ENCODE peak calls at places on chromosomes 13 and 19, in nine cellular contexts. E is A549, C is K562, M is H1, F is HepG2, W is HCT116, H is WTC11, V is SK-N-SH, B is GM12878. Z is an unnamed sample.

GRCh38 chr13:69274231-69274630 is 833.4 kb upstream of the ATXN8OS start:
- DNase-seq in E (no peak), C (no peak), B (no peak), M (no peak), F (no peak), V (no peak), H (no peak), W (no peak), Z (no peak)

GRCh38 chr19:47582320-47582909 is 9.5 kb upstream of the ZNF541 start:
- DNase-seq in H (no peak), E (no peak), F (no peak), B (no peak), W (no peak), M (no peak), C (no peak), V (no peak), Z (no peak)

GRCh38 chr13:93146584-93147292 is 79.9 kb upstream of the GPC6 start:
- DNase-seq in C (no peak), E (no peak), V (no peak), H (no peak), F (no peak), M (no peak), W (no peak), B (no peak), Z (peak; percentile 62)

GRCh38 chr19:41997121-41997850 is 3.3 kb upstream of the ATP1A3 start:
- DNase-seq in V (peak; percentile 62), W (no peak), H (peak; percentile 81), C (peak; percentile 80), F (no peak), B (no peak), M (no peak), E (peak; percentile 69), Z (peak; percentile 48)

GRCh38 chr13:36571444-36571843 is 102.4 kb upstream of the SERTM1 start:
- DNase-seq in E (no peak), M (no peak), F (no peak), W (no peak), C (no peak), B (no peak), V (no peak), H (no peak), Z (no peak)

GRCh38 chr19:18478545-18479311 is 40.8 kb upstream of the ISYNA1 start:
- DNase-seq in F (peak; percentile 88), B (peak; percentile 51), E (peak; percentile 85), C (no peak), H (no peak), W (no peak), M (no peak), V (peak; percentile 70), Z (peak; percentile 98)

GRCh38 chr19:11332822-11333221 is 6.6 kb downstream of the RAB3D start:
- DNase-seq in B (no peak), M (no peak), C (no peak), F (no peak), W (no peak), V (no peak), H (no peak), E (no peak), Z (no peak)

GRCh38 chr19:11756965-11757364 is 9.8 kb upstream of the ZNF441 start:
- DNase-seq in V (no peak), W (no peak), H (no peak), M (no peak), F (no peak), C (no peak), B (no peak), E (no peak), Z (no peak)

GRCh38 chr13:100545684-100546061 is 42.9 kb downstream of the GGACT start:
- DNase-seq in W (no peak), F (no peak), V (no peak), H (no peak), E (no peak), M (no peak), C (no peak), B (no peak), Z (no peak)

GRCh38 chr13:44335463-44335862 is 38.2 kb upstream of the SERP2 start:
- DNase-seq in W (no peak), C (no peak), H (no peak), V (no peak), E (no peak), F (no peak), M (no peak), B (no peak), Z (no peak)

GRCh38 chr13:110424596-110425443 is 117.7 kb downstream of the COL4A2 start:
- DNase-seq in H (no peak), M (no peak), V (no peak), C (no peak), B (no peak), W (no peak), F (no peak), E (no peak), Z (no peak)

GRCh38 chr13:33189470-33189869 is 96.1 kb downstream of the STARD13 start:
- DNase-seq in H (no peak), W (no peak), F (no peak), M (no peak), E (no peak), B (no peak), C (no peak), V (no peak), Z (no peak)

GRCh38 chr13:58611117-58611516 is 979.6 kb downstream of the PCDH17 start:
- DNase-seq in F (no peak), E (no peak), M (no peak), V (no peak), C (no peak), W (no peak), H (no peak), B (no peak), Z (no peak)

GRCh38 chr13:45305079-45305478 is 35.9 kb downstream of the TPT1 start:
- DNase-seq in H (no peak), C (no peak), M (no peak), F (no peak), B (no peak), W (no peak), V (no peak), E (no peak), Z (no peak)

GRCh38 chr13:76378767-76379166 is 507.4 kb downstream of the KCTD12 start:
- DNase-seq in W (no peak), V (no peak), E (no peak), B (no peak), F (no peak), M (no peak), C (no peak), H (no peak), Z (no peak)

DNA sequence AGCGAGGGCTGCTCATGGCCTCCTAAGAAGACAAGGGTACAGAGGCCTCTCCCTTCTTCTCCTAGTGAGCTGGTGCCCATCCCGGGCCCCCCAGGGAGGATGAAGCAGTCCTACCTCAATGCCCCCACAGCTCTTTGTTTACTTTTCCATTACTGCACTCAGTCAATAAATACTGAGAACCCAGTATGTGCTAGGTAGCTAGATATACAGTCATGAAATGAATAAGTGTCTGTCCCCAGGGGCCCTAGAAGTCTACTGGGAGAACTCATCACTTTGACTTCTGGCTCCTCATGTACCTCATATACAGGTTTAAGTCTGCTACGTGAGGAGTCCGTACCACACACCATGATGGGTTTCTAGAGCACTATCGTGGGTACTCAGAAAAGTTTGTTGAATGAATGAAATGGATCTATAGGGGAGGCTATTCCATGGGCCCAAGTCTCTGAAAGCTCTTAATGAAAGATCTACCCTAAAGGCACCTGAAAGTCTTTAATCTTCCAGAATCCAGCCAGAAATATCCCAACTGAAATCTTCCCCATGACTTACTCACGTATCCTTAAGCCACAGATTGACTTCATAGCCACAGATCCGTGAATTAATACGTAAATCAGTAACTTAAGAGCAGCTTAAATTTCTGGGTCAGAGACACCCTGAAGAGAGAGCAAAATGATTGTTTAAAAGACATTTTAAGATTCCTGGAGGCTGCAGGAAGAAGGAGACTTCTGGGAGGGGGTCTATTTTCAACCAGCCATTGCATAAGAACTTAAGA is 51.6 kb upstream of the POMP start:
- DNase-seq in C (no peak), H (no peak), B (peak; percentile 12), F (no peak), E (no peak), V (no peak), W (no peak), M (no peak), Z (no peak)
- TF ChIP-seq MAX in C (no peak), H (no peak), B (no peak), F (no peak), E (no peak), V (no peak), W (no peak), M (no peak), Z (no peak)

DNA sequence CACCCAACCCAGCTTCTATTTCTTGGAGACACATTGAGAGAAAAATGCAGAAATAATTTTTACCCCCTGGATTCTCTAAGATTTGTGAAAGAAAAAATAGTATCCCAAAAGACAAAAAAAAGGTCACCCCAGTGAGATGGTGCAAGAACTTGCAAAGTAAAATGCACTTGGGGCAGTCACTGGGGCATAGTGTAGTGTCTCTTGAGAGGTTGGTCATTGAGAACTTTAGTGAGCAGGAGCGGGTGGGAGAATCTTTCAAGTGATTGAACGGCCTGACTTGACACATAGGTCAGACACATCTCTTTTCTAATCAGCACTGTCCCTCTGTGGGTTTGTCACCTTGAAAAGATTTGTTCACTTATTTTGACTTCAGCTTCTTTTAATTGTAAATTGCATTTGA is 2.4 kb downstream of the ZNF85 start:
- DNase-seq in C (no peak), V (no peak), E (no peak), H (no peak), W (no peak), M (no peak), B (no peak), F (no peak), Z (peak; percentile 6)
- TF ChIP-seq MAX in C (no peak), V (no peak), E (no peak), H (no peak), W (no peak), M (no peak), B (no peak), F (no peak), Z (no peak)

GRCh38 chr13:42039457-42039945 is 8.9 kb upstream of the DGKH start:
- DNase-seq in E (peak; percentile 49), W (peak; percentile 10), B (peak; percentile 21), H (no peak), C (no peak), F (no peak), V (peak; percentile 24), M (no peak), Z (no peak)

GRCh38 chr13:42040730-42041016 is 7.8 kb upstream of the DGKH start:
- DNase-seq in V (no peak), H (no peak), B (no peak), M (no peak), F (no peak), E (no peak), W (no peak), C (no peak), Z (no peak)

GRCh38 chr13:42039946-42040729 is 8.3 kb upstream of the DGKH start:
- DNase-seq in C (peak; percentile 87), V (peak; percentile 99), M (no peak), W (peak; percentile 35), H (peak; percentile 73), B (peak; percentile 25), E (peak; percentile 78), F (no peak), Z (peak; percentile 80)

GRCh38 chr13:42041684-42042035 is 6.8 kb upstream of the DGKH start:
- DNase-seq in H (peak; percentile 60), E (peak; percentile 72), W (no peak), F (no peak), B (peak; percentile 36), V (peak; percentile 75), C (peak; percentile 10), M (no peak), Z (peak; percentile 5)

GRCh38 chr13:42041017-42041683 is 7.3 kb upstream of the DGKH start:
- DNase-seq in W (peak; percentile 38), C (peak; percentile 22), V (peak; percentile 76), E (peak; percentile 61), M (no peak), H (peak; percentile 55), B (peak; percentile 11), F (no peak), Z (peak; percentile 64)
- TF ChIP-seq MAX in W (no peak), C (no peak), V (peak; percentile 32), E (peak; percentile 8), M (peak; percentile 71), H (peak; percentile 71), B (peak; percentile 25), F (no peak), Z (peak; percentile 1)

GRCh38 chr19:40190891-40191835 is at the start of gene MAP3K10:
- DNase-seq in B (peak; percentile 12), V (peak; percentile 95), W (no peak), M (no peak), H (peak; percentile 68), C (peak; percentile 88), F (peak; percentile 53), E (peak; percentile 82), Z (peak; percentile 59)
- TF ChIP-seq MAX in B (no peak), V (peak; percentile 16), W (peak; percentile 40), M (no peak), H (peak; percentile 37), C (no peak), F (no peak), E (peak; percentile 37), Z (no peak)